ENCODE peak calls at places on chromosomes 11 and 22, in four cellular contexts. C is tibial nerve, B is kidney epithelial cell, K is lower lobe of right lung. Y is an unnamed sample.

GRCh38 chr11:19673924-19674390 is 38.7 kb upstream of the NAV2 start:
- DNase-seq in C (peak), B (no peak), K (peak), Y (no peak)

GRCh38 chr11:95897731-95898130 is 26.2 kb downstream of the MTMR2 start:
- DNase-seq in C (no peak), B (peak), K (no peak), Y (no peak)

GRCh38 chr22:38085056-38085455 is 1.1 kb upstream of the SLC16A8 start:
- DNase-seq in C (no peak), B (no peak), K (peak), Y (no peak)

GRCh38 chr22:17119481-17120202 is 1.5 kb downstream of the TMEM121B start:
- DNase-seq in C (no peak), B (no peak), K (no peak), Y (no peak)

GRCh38 chr11:35162795-35163194 is 23.8 kb downstream of the CD44 start:
- DNase-seq in C (no peak), B (no peak), K (no peak), Y (no peak)

GRCh38 chr11:976431-977160 is 50.9 kb downstream of the AP2A2 start:
- DNase-seq in C (no peak), B (no peak), K (no peak), Y (no peak)

GRCh38 chr22:24066260-24066659 is 55.2 kb downstream of the CABIN1 start:
- DNase-seq in C (no peak), B (no peak), K (no peak), Y (no peak)

GRCh38 chr11:76615950-76616349 is 54.6 kb downstream of the LRRC32 start:
- DNase-seq in C (no peak), B (no peak), K (no peak), Y (no peak)

GRCh38 chr11:36123353-36124220 is 165.6 kb downstream of the COMMD9 start:
- DNase-seq in C (no peak), B (no peak), K (no peak), Y (no peak)

GRCh38 chr22:25061605-25062377 is 109.3 kb downstream of the KIAA1671 start:
- DNase-seq in C (no peak), B (no peak), K (no peak), Y (no peak)

GRCh38 chr11:121483805-121484478 is 31.2 kb upstream of the SORL1-AS1 start:
- DNase-seq in C (no peak), B (no peak), K (no peak), Y (no peak)

GRCh38 chr22:22397292-22397870 is 111.2 kb downstream of the ZNF280B start:
- DNase-seq in C (peak), B (peak), K (no peak), Y (no peak)

GRCh38 chr11:94342250-94342649 is 37.9 kb downstream of the IZUMO1R start:
- DNase-seq in C (no peak), B (no peak), K (no peak), Y (no peak)

GRCh38 chr11:44539971-44540370 is 25.5 kb upstream of the CD82 start:
- DNase-seq in C (no peak), B (no peak), K (no peak), Y (no peak)

GRCh38 chr11:36385121-36385530 is 89.0 kb downstream of the PRR5L start:
- DNase-seq in C (no peak), B (no peak), K (no peak), Y (no peak)

GRCh38 chr22:16959345-16959930 is 48.6 kb downstream of the GAB4 start:
- DNase-seq in C (no peak), B (no peak), K (no peak), Y (no peak)

GRCh38 chr11:73693877-73694525 is 47.6 kb downstream of the PLEKHB1 start:
- DNase-seq in C (no peak), B (no peak), K (no peak), Y (no peak)

GRCh38 chr22:35913925-35914324 is 114.7 kb downstream of the RBFOX2 start:
- DNase-seq in C (no peak), B (no peak), K (no peak), Y (no peak)

GRCh38 chr11:99464985-99465384 is 444.2 kb downstream of the CNTN5 start:
- DNase-seq in C (no peak), B (no peak), K (no peak), Y (no peak)

GRCh38 chr11:94674005-94674491 is 94.1 kb upstream of the AMOTL1 start:
- DNase-seq in C (no peak), B (no peak), K (no peak), Y (no peak)

GRCh38 chr11:134679592-134679991 is 267.6 kb upstream of the B3GAT1 start:
- DNase-seq in C (no peak), B (no peak), K (no peak), Y (no peak)

GRCh38 chr11:125413226-125413625 is 82.8 kb downstream of the FEZ1 start:
- DNase-seq in C (no peak), B (no peak), K (no peak), Y (no peak)

GRCh38 chr11:43818220-43818619 is 62.4 kb upstream of the ALKBH3 start:
- DNase-seq in C (no peak), B (no peak), K (no peak), Y (no peak)

GRCh38 chr11:118641463-118642019 is 34.1 kb downstream of the PHLDB1 start:
- DNase-seq in C (no peak), B (no peak), K (no peak), Y (no peak)

GRCh38 chr11:94793002-94793401 is 24.8 kb downstream of the AMOTL1 start:
- DNase-seq in C (no peak), B (no peak), K (no peak), Y (no peak)

GRCh38 chr11:15651782-15652181 is 537.1 kb downstream of the INSC start:
- DNase-seq in C (no peak), B (no peak), K (no peak), Y (no peak)

GRCh38 chr11:75532200-75532972 is 6.6 kb upstream of the GDPD5 start:
- DNase-seq in C (peak), B (no peak), K (peak), Y (peak)

GRCh38 chr11:103863497-103863896 is 172.9 kb upstream of the DDI1 start:
- DNase-seq in C (no peak), B (no peak), K (no peak), Y (no peak)

GRCh38 chr11:91163619-91164451 is 941.0 kb upstream of the CHORDC1 start:
- DNase-seq in C (no peak), B (peak), K (peak), Y (no peak)
- H3K4me3 ChIP-seq in C (no peak), B (no peak), K (no peak), Y (no peak)

DNA sequence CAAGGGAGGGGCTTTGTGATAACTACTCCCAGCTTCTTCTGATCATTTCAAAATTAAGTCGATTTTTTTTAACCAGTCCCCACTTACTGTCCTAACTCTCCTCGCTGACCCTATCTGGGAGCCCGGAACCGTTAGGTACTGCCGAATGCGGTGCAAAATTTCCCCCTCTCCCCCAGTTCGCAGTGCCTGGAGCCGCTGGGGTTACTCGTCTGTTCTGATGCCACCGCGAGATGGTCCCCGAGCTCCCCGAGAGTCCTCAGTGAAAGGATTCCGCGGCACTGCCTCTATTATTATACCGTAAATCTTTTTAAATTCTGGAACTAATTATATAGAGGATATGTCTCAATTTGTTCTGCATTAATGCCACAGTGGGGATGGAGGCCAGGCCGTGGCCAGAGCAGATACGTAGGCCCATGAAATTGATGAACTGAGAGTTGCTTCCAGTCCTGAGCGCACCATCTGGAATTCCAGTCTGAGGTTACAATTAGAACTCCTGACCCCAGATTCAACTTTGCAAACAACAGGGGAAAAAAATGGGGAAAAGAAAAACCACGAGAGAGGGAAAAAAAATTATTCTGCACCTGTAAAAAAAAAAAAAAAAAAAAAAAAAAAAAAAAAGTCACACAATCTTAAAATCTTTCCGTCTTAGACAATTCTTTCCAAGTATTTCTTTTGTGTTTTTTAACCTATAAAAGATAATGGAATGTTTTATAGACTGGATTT is 4.3 kb upstream of the WT1 start:
- DNase-seq in C (no peak), B (no peak), K (no peak), Y (no peak)
- H3K4me3 ChIP-seq in C (no peak), B (peak), K (no peak), Y (no peak)

GRCh38 chr11:2140411-2141400 is 1.5 kb upstream of the IGF2 start:
- DNase-seq in C (no peak), B (no peak), K (peak), Y (no peak)
- H3K4me3 ChIP-seq in C (no peak), B (no peak), K (no peak), Y (no peak)

GRCh38 chr22:29195118-29195963 is 10.4 kb upstream of the EMID1 start:
- DNase-seq in C (no peak), B (no peak), K (no peak), Y (no peak)
- H3K4me3 ChIP-seq in C (no peak), B (no peak), K (no peak), Y (no peak)

Y was measured in effector memory CD4-positive, alpha-beta T cell.